ENCODE peak calls at places on chromosomes 6 and 20, in four cellular contexts. G is right cardiac atrium, B is A549, J is tibial artery. R is an unnamed sample.

GRCh38 chr20:62804632-62805364 is at the start of gene OGFR:
- DNase-seq in G (peak), B (no peak), J (peak), R (no peak)

GRCh38 chr6:11315743-11316437 is 83.4 kb upstream of the NEDD9 start:
- DNase-seq in G (no peak), B (peak), J (no peak), R (no peak)

GRCh38 chr20:63290677-63291472 is 2.1 kb upstream of the COL20A1 start:
- DNase-seq in G (peak), B (peak), J (no peak), R (peak)

GRCh38 chr6:119758385-119758784 is 408.8 kb upstream of the MAN1A1 start:
- DNase-seq in G (no peak), B (no peak), J (no peak), R (no peak)

GRCh38 chr6:167824591-167825041 is 2.1 kb upstream of the AFDN start:
- DNase-seq in G (no peak), B (no peak), J (no peak), R (peak)

GRCh38 chr20:10634683-10635411 is 39.0 kb downstream of the JAG1 start:
- DNase-seq in G (no peak), B (no peak), J (no peak), R (peak)

GRCh38 chr6:145670306-145670705 is 65.0 kb downstream of the EPM2A start:
- DNase-seq in G (no peak), B (no peak), J (no peak), R (no peak)

GRCh38 chr20:51481311-51481997 is 61.1 kb downstream of the NFATC2 start:
- DNase-seq in G (no peak), B (no peak), J (no peak), R (peak)

GRCh38 chr6:55528624-55529023 is 50.4 kb downstream of the HMGCLL1 start:
- DNase-seq in G (no peak), B (peak), J (no peak), R (peak)

GRCh38 chr6:38443341-38443740 is 196.4 kb downstream of the BTBD9 start:
- DNase-seq in G (no peak), B (no peak), J (no peak), R (no peak)

GRCh38 chr6:93243379-93243778 is 176.0 kb downstream of the EPHA7 start:
- DNase-seq in G (no peak), B (no peak), J (no peak), R (no peak)

GRCh38 chr6:125558451-125558850 is 191.0 kb upstream of the HEY2 start:
- DNase-seq in G (no peak), B (no peak), J (no peak), R (no peak)

GRCh38 chr20:38830356-38830755 is 24.9 kb downstream of the PPP1R16B start:
- DNase-seq in G (no peak), B (no peak), J (no peak), R (no peak)

GRCh38 chr6:52872031-52872430 is 31.4 kb upstream of the GSTA5 start:
- DNase-seq in G (no peak), B (no peak), J (no peak), R (no peak)

GRCh38 chr20:62543470-62544302 is 67.9 kb upstream of the GATA5 start:
- DNase-seq in G (no peak), B (no peak), J (no peak), R (no peak)

GRCh38 chr20:59094576-59094975 is 52.0 kb upstream of the PRELID3B start:
- DNase-seq in G (no peak), B (no peak), J (no peak), R (no peak)

GRCh38 chr6:30103630-30104179 is 9.2 kb downstream of the TRIM31 start:
- DNase-seq in G (no peak), B (no peak), J (no peak), R (peak)

GRCh38 chr6:14258695-14259655 is 141.4 kb downstream of the CD83 start:
- DNase-seq in G (no peak), B (no peak), J (no peak), R (no peak)

GRCh38 chr20:17611540-17612286 is 41.8 kb downstream of the DSTN start:
- DNase-seq in G (peak), B (peak), J (peak), R (peak)

GRCh38 chr6:132731086-132731485 is 17.2 kb upstream of the VNN1 start:
- DNase-seq in G (no peak), B (no peak), J (no peak), R (peak)

GRCh38 chr6:13711384-13711725 is 280 bp downstream of the RANBP9 start:
- DNase-seq in G (no peak), B (no peak), J (peak), R (peak)

GRCh38 chr6:6368040-6368683 is 47.7 kb upstream of the F13A1 start:
- DNase-seq in G (no peak), B (no peak), J (no peak), R (no peak)

GRCh38 chr20:9021699-9022098 is 47.2 kb upstream of the PLCB4 start:
- DNase-seq in G (peak), B (no peak), J (no peak), R (no peak)

GRCh38 chr6:11096109-11096508 is 2.5 kb downstream of the SMIM13 start:
- DNase-seq in G (no peak), B (peak), J (no peak), R (peak)

GRCh38 chr6:19052219-19052618 is 665.1 kb downstream of the RNF144B start:
- DNase-seq in G (no peak), B (no peak), J (no peak), R (peak)

GRCh38 chr6:169780571-169781091 is 29.2 kb downstream of the ERMARD start:
- DNase-seq in G (no peak), B (no peak), J (no peak), R (no peak)

GRCh38 chr20:37279820-37280219 is 9.6 kb upstream of the MANBAL start:
- DNase-seq in G (no peak), B (no peak), J (no peak), R (peak)

GRCh38 chr20:37278966-37279590 is 10.4 kb upstream of the MANBAL start:
- DNase-seq in G (no peak), B (no peak), J (no peak), R (peak)

GRCh38 chr20:37276494-37277252 is 12.8 kb upstream of the MANBAL start:
- DNase-seq in G (peak), B (no peak), J (peak), R (peak)

GRCh38 chr20:37275125-37275524 is 13.5 kb upstream of the GHRH start:
- DNase-seq in G (no peak), B (no peak), J (no peak), R (no peak)

DNA sequence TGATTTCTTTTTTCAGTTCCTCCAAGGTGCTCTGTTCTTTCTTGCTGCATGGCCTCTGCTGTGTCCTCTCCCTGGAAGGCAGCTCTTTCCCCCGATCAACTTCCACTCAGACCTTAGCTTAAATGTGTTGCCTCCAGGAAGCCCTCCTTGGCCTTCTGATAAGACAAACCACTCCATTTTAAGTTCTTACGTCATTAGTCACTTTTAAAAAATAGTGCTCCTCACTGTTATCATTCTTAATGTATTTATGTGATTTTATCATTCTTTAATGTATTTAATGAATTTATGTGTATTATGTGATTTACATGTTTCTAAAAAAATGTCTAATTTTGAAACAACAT is 12.2 kb upstream of the MANBAL start:
- DNase-seq in G (no peak), B (no peak), J (no peak), R (no peak)
- H3K27ac ChIP-seq in G (no peak), B (peak), J (no peak), R (peak)

DNA sequence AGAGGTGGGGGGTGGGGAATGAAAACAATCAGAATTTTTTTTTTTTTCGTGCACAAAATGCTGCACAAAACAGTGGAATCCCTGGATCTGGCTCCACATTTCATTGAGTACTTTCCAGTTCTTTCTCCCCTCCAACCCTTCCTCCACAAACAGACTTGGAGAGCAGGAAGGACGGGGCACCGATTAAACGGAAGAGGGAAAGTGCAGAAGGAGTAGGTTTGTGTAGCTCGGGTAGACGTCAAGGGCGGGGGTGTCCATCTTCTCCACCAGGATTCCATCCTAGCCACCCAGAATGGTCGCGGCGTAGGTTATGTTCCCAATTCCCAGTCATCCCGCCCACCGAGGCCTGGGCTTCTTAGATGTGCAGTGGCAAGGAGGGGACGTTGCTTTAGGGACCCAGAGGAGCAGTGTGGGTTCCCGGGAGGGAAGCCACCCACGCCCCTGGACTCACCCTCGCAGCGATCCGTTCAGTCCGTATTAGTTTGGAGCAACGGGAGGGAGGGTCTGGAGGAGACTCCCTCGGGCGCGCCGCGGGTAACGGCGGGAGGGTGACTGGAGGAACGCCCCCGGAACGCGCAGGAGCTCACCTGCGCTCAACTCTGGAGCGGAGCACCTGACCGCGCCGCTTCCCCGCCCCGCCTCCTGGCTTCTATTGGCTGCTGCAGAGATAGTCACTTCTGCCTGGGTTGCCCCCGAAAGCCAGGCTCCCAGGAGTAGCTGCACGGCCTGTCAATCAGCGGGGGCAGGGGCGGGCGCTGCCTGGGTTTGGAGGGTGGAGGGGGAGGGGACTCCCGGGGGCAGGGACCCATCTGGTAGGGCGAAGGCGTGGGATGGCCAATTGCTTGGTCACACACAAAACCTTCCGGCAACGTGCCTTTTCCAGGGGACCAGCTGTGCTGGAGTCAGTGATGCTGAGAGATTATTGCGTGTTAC is at the start of gene ENPP5:
- DNase-seq in G (peak), B (no peak), J (peak), R (peak)
- H3K27ac ChIP-seq in G (no peak), B (no peak), J (peak), R (no peak)

GRCh38 chr20:44271915-44272663 is 25.0 kb downstream of the GDAP1L1 start:
- DNase-seq in G (no peak), B (no peak), J (no peak), R (no peak)

GRCh38 chr20:44274303-44275017 is 27.4 kb downstream of the GDAP1L1 start:
- DNase-seq in G (no peak), B (no peak), J (no peak), R (no peak)

GRCh38 chr20:44268802-44269201 is 21.7 kb downstream of the GDAP1L1 start:
- DNase-seq in G (no peak), B (no peak), J (no peak), R (no peak)

GRCh38 chr20:44279228-44279627 is 31.8 kb downstream of the FITM2 start:
- DNase-seq in G (no peak), B (peak), J (no peak), R (no peak)

GRCh38 chr20:44273231-44274215 is 26.4 kb downstream of the GDAP1L1 start:
- DNase-seq in G (no peak), B (no peak), J (no peak), R (no peak)
- H3K27ac ChIP-seq in G (no peak), B (no peak), J (no peak), R (no peak)

GRCh38 chr20:1818247-1818840 is 76.9 kb upstream of the SIRPA start:
- DNase-seq in G (no peak), B (no peak), J (no peak), R (no peak)

GRCh38 chr20:1819311-1820136 is 75.7 kb upstream of the SIRPA start:
- DNase-seq in G (no peak), B (no peak), J (peak), R (no peak)

GRCh38 chr20:1820137-1821074 is 74.8 kb upstream of the SIRPA start:
- DNase-seq in G (no peak), B (no peak), J (peak), R (no peak)

GRCh38 chr20:1817577-1818211 is 77.5 kb upstream of the SIRPA start:
- DNase-seq in G (no peak), B (no peak), J (no peak), R (no peak)

GRCh38 chr20:1818895-1819294 is 76.3 kb upstream of the SIRPA start:
- DNase-seq in G (no peak), B (no peak), J (no peak), R (no peak)
- H3K27ac ChIP-seq in G (peak), B (peak), J (peak), R (no peak)

GRCh38 chr6:31158863-31159855 is 770 bp downstream of the TCF19 start:
- DNase-seq in G (no peak), B (peak), J (no peak), R (no peak)
- H3K27ac ChIP-seq in G (no peak), B (peak), J (peak), R (no peak)

GRCh38 chr20:25253606-25254275 is 5.9 kb downstream of the PYGB start:
- DNase-seq in G (no peak), B (no peak), J (no peak), R (peak)

GRCh38 chr20:25252686-25253421 is 5.0 kb downstream of the PYGB start:
- DNase-seq in G (no peak), B (no peak), J (no peak), R (peak)

GRCh38 chr20:25254986-25255680 is 7.2 kb downstream of the PYGB start:
- DNase-seq in G (peak), B (no peak), J (peak), R (no peak)

GRCh38 chr20:25256226-25256859 is 8.5 kb downstream of the PYGB start:
- DNase-seq in G (no peak), B (no peak), J (no peak), R (no peak)

DNA sequence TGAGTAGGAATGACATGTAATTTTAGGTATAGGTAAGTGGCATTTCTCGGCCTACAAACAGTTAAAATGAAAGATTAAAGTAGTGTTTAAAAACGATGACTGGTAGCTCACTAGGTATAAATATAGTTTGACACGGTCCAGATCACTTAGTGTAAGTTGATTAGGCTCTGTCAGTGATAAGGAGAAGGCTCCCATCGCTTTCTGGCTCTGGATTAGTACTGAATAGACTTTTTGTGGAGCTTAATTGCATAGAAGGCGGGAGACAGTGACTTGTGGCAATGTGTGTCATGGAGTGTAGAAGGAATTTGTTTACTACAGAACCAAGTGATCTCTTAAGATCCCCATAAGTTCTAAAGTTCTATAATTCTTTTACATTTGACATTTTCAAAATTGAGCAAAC is 6.7 kb downstream of the PYGB start:
- DNase-seq in G (no peak), B (no peak), J (no peak), R (no peak)
- H3K27ac ChIP-seq in G (peak), B (no peak), J (peak), R (no peak)

DNA sequence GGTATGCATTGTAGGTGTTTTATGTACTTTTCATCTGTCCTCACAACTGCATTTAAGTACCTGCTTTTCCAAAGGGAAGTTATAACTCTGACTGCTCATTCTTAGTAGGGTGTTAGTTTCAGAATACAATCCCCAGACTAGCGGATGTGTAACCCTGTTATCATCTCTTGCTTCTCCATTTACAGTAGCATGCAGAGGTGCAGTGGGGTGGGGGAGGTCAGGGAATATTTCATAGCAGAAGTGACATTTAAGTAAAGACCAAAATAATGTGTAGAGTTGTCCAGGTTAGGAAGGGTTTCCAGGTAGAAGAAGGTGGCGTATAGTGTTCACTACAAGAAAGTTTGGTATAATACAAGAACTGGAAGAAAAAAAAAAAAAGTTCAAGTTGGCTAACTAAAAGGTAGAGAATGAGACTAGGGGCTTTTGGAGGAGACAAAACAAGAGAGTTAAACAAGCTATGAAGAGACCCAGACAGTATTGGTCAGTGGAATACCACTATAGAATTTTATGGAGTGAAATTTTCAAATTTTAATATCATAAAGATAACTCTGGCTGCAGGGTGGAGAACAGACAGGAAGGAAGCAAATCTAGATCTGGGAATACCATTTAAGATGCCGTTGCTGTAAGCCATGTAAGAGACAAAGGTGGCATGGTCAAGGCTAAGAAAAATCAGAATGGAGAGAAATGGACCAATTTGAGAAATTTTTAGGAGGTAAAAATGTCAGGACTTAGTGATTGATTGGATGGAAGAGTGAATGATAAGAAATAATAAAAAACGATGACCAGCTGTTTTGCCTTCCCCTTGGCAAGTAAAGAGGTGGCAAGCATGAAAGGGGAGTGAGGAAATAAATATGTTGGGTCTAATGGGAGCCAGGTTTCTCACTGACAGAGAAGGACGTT is 2.2 kb upstream of the AHI1 start:
- DNase-seq in G (no peak), B (no peak), J (no peak), R (no peak)
- H3K27ac ChIP-seq in G (no peak), B (peak), J (peak), R (no peak)

GRCh38 chr6:56845027-56845426 is 109.9 kb upstream of the BEND6 start:
- DNase-seq in G (no peak), B (no peak), J (no peak), R (no peak)
- H3K27ac ChIP-seq in G (no peak), B (peak), J (peak), R (no peak)

GRCh38 chr6:110432285-110432899 is 17.0 kb upstream of the DDO start:
- DNase-seq in G (no peak), B (no peak), J (no peak), R (no peak)
- H3K27ac ChIP-seq in G (no peak), B (no peak), J (no peak), R (no peak)

DNA sequence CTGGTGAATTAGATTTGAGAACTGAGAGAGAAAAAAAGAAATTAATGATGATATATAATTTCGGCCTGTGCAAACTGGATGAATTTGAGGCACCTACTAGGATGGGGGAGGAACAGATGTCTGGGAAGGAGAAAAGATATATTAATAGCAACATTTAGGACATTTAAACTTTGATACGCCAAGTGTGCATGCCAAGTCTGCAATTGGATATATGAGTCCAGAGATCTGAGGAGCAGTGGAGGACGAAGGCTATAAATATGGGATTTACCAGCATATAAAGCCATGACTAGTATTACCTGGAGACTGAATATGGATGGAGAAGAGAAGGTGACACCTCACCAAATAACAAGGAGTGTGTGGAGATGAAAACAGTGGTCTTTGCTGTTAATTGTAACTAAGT is 272.6 kb upstream of the HSF2 start:
- DNase-seq in G (no peak), B (no peak), J (no peak), R (no peak)
- H3K27ac ChIP-seq in G (no peak), B (no peak), J (no peak), R (no peak)